ENCODE peak calls at places on chromosomes 12 and 14, in five cellular contexts. One of them, this sample, is unnamed.

GRCh38 chr12:1908758-1909157 is 9.7 kb downstream of the CACNA2D4 start:
- DNase-seq in HT1080: no peak
- DNase-seq in stromal cell of bone marrow: no peak
- DNase-seq in activated naive CD4-positive, alpha-beta T cell treated with Interleukin-2 at 50 U/mL for 16 hours: no peak
- DNase-seq in GM03348: peak; percentile 5
- DNase-seq in this sample: no peak

GRCh38 chr14:21106191-21106505 is 5.3 kb downstream of the TMEM253 start:
- DNase-seq in GM03348: no peak
- DNase-seq in activated naive CD4-positive, alpha-beta T cell treated with Interleukin-2 at 50 U/mL for 16 hours: no peak
- DNase-seq in HT1080: no peak
- DNase-seq in stromal cell of bone marrow: no peak
- DNase-seq in this sample: no peak

GRCh38 chr12:118704517-118704916 is 276.8 kb upstream of the SRRM4 start:
- DNase-seq in stromal cell of bone marrow: no peak
- DNase-seq in activated naive CD4-positive, alpha-beta T cell treated with Interleukin-2 at 50 U/mL for 16 hours: no peak
- DNase-seq in GM03348: no peak
- DNase-seq in HT1080: no peak
- DNase-seq in this sample: no peak

GRCh38 chr14:66111891-66112290 is 374.3 kb upstream of the CCDC196 start:
- DNase-seq in stromal cell of bone marrow: no peak
- DNase-seq in HT1080: peak; percentile 69
- DNase-seq in activated naive CD4-positive, alpha-beta T cell treated with Interleukin-2 at 50 U/mL for 16 hours: no peak
- DNase-seq in GM03348: no peak
- DNase-seq in this sample: no peak

GRCh38 chr14:50545618-50546017 is 13.2 kb upstream of the MAP4K5 start:
- DNase-seq in GM03348: no peak
- DNase-seq in stromal cell of bone marrow: no peak
- DNase-seq in HT1080: no peak
- DNase-seq in activated naive CD4-positive, alpha-beta T cell treated with Interleukin-2 at 50 U/mL for 16 hours: no peak
- DNase-seq in this sample: no peak

GRCh38 chr12:52216107-52216506 is 16.9 kb upstream of the KRT7 start:
- DNase-seq in activated naive CD4-positive, alpha-beta T cell treated with Interleukin-2 at 50 U/mL for 16 hours: no peak
- DNase-seq in HT1080: no peak
- DNase-seq in stromal cell of bone marrow: no peak
- DNase-seq in GM03348: no peak
- DNase-seq in this sample: no peak

GRCh38 chr14:88168498-88169165 is 154.4 kb downstream of the KCNK10 start:
- DNase-seq in stromal cell of bone marrow: peak; percentile 21
- DNase-seq in GM03348: peak; percentile 73
- DNase-seq in activated naive CD4-positive, alpha-beta T cell treated with Interleukin-2 at 50 U/mL for 16 hours: peak; percentile 61
- DNase-seq in HT1080: peak; percentile 18
- DNase-seq in this sample: peak; percentile 46

GRCh38 chr12:69688496-69689427 is 10.3 kb downstream of the BEST3 start:
- DNase-seq in stromal cell of bone marrow: peak; percentile 86
- DNase-seq in GM03348: peak; percentile 91
- DNase-seq in activated naive CD4-positive, alpha-beta T cell treated with Interleukin-2 at 50 U/mL for 16 hours: peak; percentile 17
- DNase-seq in HT1080: peak; percentile 98
- DNase-seq in this sample: peak; percentile 15

GRCh38 chr12:57740656-57741412 is 2.3 kb upstream of the AGAP2 start:
- DNase-seq in stromal cell of bone marrow: no peak
- DNase-seq in HT1080: peak; percentile 73
- DNase-seq in activated naive CD4-positive, alpha-beta T cell treated with Interleukin-2 at 50 U/mL for 16 hours: peak; percentile 77
- DNase-seq in GM03348: no peak
- DNase-seq in this sample: peak; percentile 70

GRCh38 chr12:99767809-99768208 is 120.3 kb downstream of the GARIN6 start:
- DNase-seq in HT1080: no peak
- DNase-seq in GM03348: peak; percentile 34
- DNase-seq in activated naive CD4-positive, alpha-beta T cell treated with Interleukin-2 at 50 U/mL for 16 hours: no peak
- DNase-seq in stromal cell of bone marrow: peak; percentile 14
- DNase-seq in this sample: no peak

GRCh38 chr14:99966030-99966429 is 99.2 kb upstream of the EVL start:
- DNase-seq in stromal cell of bone marrow: no peak
- DNase-seq in GM03348: no peak
- DNase-seq in activated naive CD4-positive, alpha-beta T cell treated with Interleukin-2 at 50 U/mL for 16 hours: no peak
- DNase-seq in HT1080: no peak
- DNase-seq in this sample: no peak

GRCh38 chr12:49190317-49190716 is 1.4 kb upstream of the TUBA1A start:
- DNase-seq in HT1080: no peak
- DNase-seq in stromal cell of bone marrow: no peak
- DNase-seq in GM03348: no peak
- DNase-seq in activated naive CD4-positive, alpha-beta T cell treated with Interleukin-2 at 50 U/mL for 16 hours: no peak
- DNase-seq in this sample: no peak

GRCh38 chr14:53412819-53413664 is 259.9 kb upstream of the DDHD1 start:
- DNase-seq in stromal cell of bone marrow: no peak
- DNase-seq in HT1080: no peak
- DNase-seq in GM03348: peak; percentile 8
- DNase-seq in activated naive CD4-positive, alpha-beta T cell treated with Interleukin-2 at 50 U/mL for 16 hours: no peak
- DNase-seq in this sample: no peak

GRCh38 chr14:54818201-54819133 is 84.2 kb downstream of the GCH1 start:
- DNase-seq in GM03348: peak; percentile 64
- DNase-seq in HT1080: peak; percentile 85
- DNase-seq in activated naive CD4-positive, alpha-beta T cell treated with Interleukin-2 at 50 U/mL for 16 hours: no peak
- DNase-seq in stromal cell of bone marrow: peak; percentile 71
- DNase-seq in this sample: no peak

GRCh38 chr14:99035712-99036593 is 236.0 kb downstream of the BCL11B start:
- DNase-seq in GM03348: peak; percentile 98
- DNase-seq in stromal cell of bone marrow: peak; percentile 93
- DNase-seq in activated naive CD4-positive, alpha-beta T cell treated with Interleukin-2 at 50 U/mL for 16 hours: no peak
- DNase-seq in HT1080: peak; percentile 78
- DNase-seq in this sample: no peak

GRCh38 chr12:31590730-31591307 is at the start of gene DENND5B:
- DNase-seq in HT1080: peak; percentile 19
- DNase-seq in stromal cell of bone marrow: peak; percentile 42
- DNase-seq in activated naive CD4-positive, alpha-beta T cell treated with Interleukin-2 at 50 U/mL for 16 hours: peak; percentile 3
- DNase-seq in GM03348: peak; percentile 93
- DNase-seq in this sample: peak; percentile 39

GRCh38 chr14:61564623-61565091 is 130.7 kb upstream of the HIF1A start:
- DNase-seq in GM03348: peak; percentile 82
- DNase-seq in HT1080: peak; percentile 98
- DNase-seq in activated naive CD4-positive, alpha-beta T cell treated with Interleukin-2 at 50 U/mL for 16 hours: no peak
- DNase-seq in stromal cell of bone marrow: peak; percentile 88
- DNase-seq in this sample: no peak

GRCh38 chr14:36346052-36346451 is 25.6 kb upstream of the MBIP start:
- DNase-seq in activated naive CD4-positive, alpha-beta T cell treated with Interleukin-2 at 50 U/mL for 16 hours: no peak
- DNase-seq in GM03348: no peak
- DNase-seq in HT1080: no peak
- DNase-seq in stromal cell of bone marrow: no peak
- DNase-seq in this sample: no peak

GRCh38 chr14:60514378-60515243 is 5.7 kb downstream of the SIX6 start:
- DNase-seq in stromal cell of bone marrow: no peak
- DNase-seq in HT1080: no peak
- DNase-seq in GM03348: peak; percentile 37
- DNase-seq in activated naive CD4-positive, alpha-beta T cell treated with Interleukin-2 at 50 U/mL for 16 hours: no peak
- DNase-seq in this sample: no peak

GRCh38 chr12:98503343-98503592 is 12.1 kb upstream of the TMPO start:
- DNase-seq in activated naive CD4-positive, alpha-beta T cell treated with Interleukin-2 at 50 U/mL for 16 hours: peak; percentile 86
- DNase-seq in stromal cell of bone marrow: peak; percentile 86
- DNase-seq in HT1080: peak; percentile 91
- DNase-seq in GM03348: peak; percentile 79
- DNase-seq in this sample: peak; percentile 83

GRCh38 chr12:94870511-94870910 is 133.0 kb downstream of the NDUFA12 start:
- DNase-seq in activated naive CD4-positive, alpha-beta T cell treated with Interleukin-2 at 50 U/mL for 16 hours: no peak
- DNase-seq in GM03348: no peak
- DNase-seq in HT1080: no peak
- DNase-seq in stromal cell of bone marrow: no peak
- DNase-seq in this sample: no peak

GRCh38 chr14:96120392-96120791 is 81.2 kb downstream of the C14orf132 start:
- DNase-seq in activated naive CD4-positive, alpha-beta T cell treated with Interleukin-2 at 50 U/mL for 16 hours: no peak
- DNase-seq in stromal cell of bone marrow: no peak
- DNase-seq in GM03348: no peak
- DNase-seq in HT1080: no peak
- DNase-seq in this sample: no peak

GRCh38 chr14:101808894-101809670 is 47.6 kb downstream of the PPP2R5C start:
- DNase-seq in stromal cell of bone marrow: no peak
- DNase-seq in GM03348: no peak
- DNase-seq in activated naive CD4-positive, alpha-beta T cell treated with Interleukin-2 at 50 U/mL for 16 hours: no peak
- DNase-seq in HT1080: no peak
- DNase-seq in this sample: no peak

GRCh38 chr12:14946856-14947255 is 8.5 kb upstream of the ERP27 start:
- DNase-seq in activated naive CD4-positive, alpha-beta T cell treated with Interleukin-2 at 50 U/mL for 16 hours: no peak
- DNase-seq in GM03348: no peak
- DNase-seq in stromal cell of bone marrow: no peak
- DNase-seq in HT1080: peak; percentile 18
- DNase-seq in this sample: no peak

GRCh38 chr12:116898675-116899074 is 12.1 kb upstream of the FBXW8 start:
- DNase-seq in stromal cell of bone marrow: no peak
- DNase-seq in GM03348: no peak
- DNase-seq in activated naive CD4-positive, alpha-beta T cell treated with Interleukin-2 at 50 U/mL for 16 hours: no peak
- DNase-seq in HT1080: no peak
- DNase-seq in this sample: no peak

GRCh38 chr14:49050836-49051235 is 535.3 kb downstream of the RPS29 start:
- DNase-seq in activated naive CD4-positive, alpha-beta T cell treated with Interleukin-2 at 50 U/mL for 16 hours: no peak
- DNase-seq in stromal cell of bone marrow: no peak
- DNase-seq in HT1080: no peak
- DNase-seq in GM03348: no peak
- DNase-seq in this sample: no peak

GRCh38 chr12:114547636-114548035 is 136.3 kb downstream of the TBX3 start:
- DNase-seq in activated naive CD4-positive, alpha-beta T cell treated with Interleukin-2 at 50 U/mL for 16 hours: no peak
- DNase-seq in HT1080: no peak
- DNase-seq in GM03348: no peak
- DNase-seq in stromal cell of bone marrow: no peak
- DNase-seq in this sample: no peak

GRCh38 chr12:51970904-51971646 is 19.6 kb downstream of the ACVR1B start:
- DNase-seq in HT1080: peak; percentile 63
- DNase-seq in stromal cell of bone marrow: no peak
- DNase-seq in GM03348: no peak
- DNase-seq in activated naive CD4-positive, alpha-beta T cell treated with Interleukin-2 at 50 U/mL for 16 hours: peak; percentile 56
- DNase-seq in this sample: no peak

GRCh38 chr14:74667758-74668157 is 45.1 kb downstream of the AREL1 start:
- DNase-seq in activated naive CD4-positive, alpha-beta T cell treated with Interleukin-2 at 50 U/mL for 16 hours: no peak
- DNase-seq in HT1080: no peak
- DNase-seq in stromal cell of bone marrow: no peak
- DNase-seq in GM03348: peak; percentile 19
- DNase-seq in this sample: no peak

GRCh38 chr12:3540387-3541320 is 49.7 kb downstream of the PRMT8 start:
- DNase-seq in activated naive CD4-positive, alpha-beta T cell treated with Interleukin-2 at 50 U/mL for 16 hours: no peak
- DNase-seq in HT1080: no peak
- DNase-seq in GM03348: no peak
- DNase-seq in stromal cell of bone marrow: no peak
- DNase-seq in this sample: no peak